ENCODE peak calls at places on chromosomes 3 and 15, in eight cellular contexts. G is H1, U is HepG2, C is stomach, W is breast epithelium, J is transverse colon, H is GM12878, K is GM23338. A is an unnamed sample. For H3K4me1, the result is how much of the 10 kb centered on the place peaks cover.

GRCh38 chr3:23999012-23999641 is 54.0 kb downstream of the NR1D2 start:
- DNase-seq in G (peak), U (peak), C (peak), W (peak), J (peak), H (no peak), K (peak), A (no peak)

GRCh38 chr3:61199843-61200242 is 51.4 kb downstream of the FHIT start:
- DNase-seq in G (no peak), U (no peak), C (no peak), W (no peak), J (no peak), H (no peak), K (no peak), A (no peak)

GRCh38 chr3:141049681-141050080 is 1.5 kb upstream of the SPSB4 start:
- DNase-seq in G (no peak), U (no peak), C (no peak), W (no peak), J (no peak), H (no peak), K (peak), A (no peak)

GRCh38 chr3:42839616-42840015 is 30.4 kb downstream of the ACKR2 start:
- DNase-seq in G (no peak), U (peak), C (peak), W (no peak), J (peak), H (peak), K (peak), A (no peak)

GRCh38 chr15:60917469-60918130 is 311.5 kb downstream of the RORA start:
- DNase-seq in G (no peak), U (no peak), C (peak), W (no peak), J (peak), H (no peak), K (no peak), A (no peak)

GRCh38 chr3:22980346-22980745 is 222.8 kb upstream of the UBE2E2 start:
- DNase-seq in G (no peak), U (no peak), C (no peak), W (no peak), J (no peak), H (no peak), K (no peak), A (no peak)

GRCh38 chr3:130473416-130473815 is 43.6 kb upstream of the COL6A6 start:
- DNase-seq in G (no peak), U (no peak), C (no peak), W (no peak), J (no peak), H (no peak), K (no peak), A (no peak)

GRCh38 chr15:69392352-69392751 is 21.8 kb upstream of the KIF23 start:
- DNase-seq in G (no peak), U (no peak), C (no peak), W (no peak), J (no peak), H (no peak), K (no peak), A (no peak)

GRCh38 chr3:120743081-120743365 is 479 bp downstream of the GTF2E1 start:
- DNase-seq in G (no peak), U (no peak), C (no peak), W (no peak), J (no peak), H (no peak), K (no peak), A (no peak)

DNA sequence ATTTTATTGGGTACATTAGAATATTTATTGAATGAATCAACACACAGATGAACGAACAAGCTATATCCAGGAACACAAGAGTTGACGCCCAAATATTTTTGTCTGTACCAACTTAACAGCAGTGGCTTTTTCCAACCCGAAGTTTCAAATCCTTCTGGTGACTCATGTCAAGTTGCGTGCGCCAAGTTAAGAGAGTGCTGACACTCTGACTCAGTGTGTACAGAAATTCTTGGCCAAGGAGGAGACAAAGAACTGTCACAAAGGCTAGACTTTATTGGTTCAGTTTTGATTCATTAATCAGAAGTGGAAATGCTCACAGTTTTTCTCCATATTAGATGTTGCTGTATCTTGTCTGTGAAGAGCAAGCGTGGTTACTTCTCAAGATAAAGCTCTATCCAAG is 59.6 kb upstream of the TSC22D2 start:
- DNase-seq in G (no peak), U (peak), C (peak), W (no peak), J (peak), H (no peak), K (no peak), A (no peak)
- TF ChIP-seq POLR2AphosphoS5 in G (no peak), U (no peak), C (peak), W (no peak), J (peak), H (no peak), K (no peak), A (no peak)

DNA sequence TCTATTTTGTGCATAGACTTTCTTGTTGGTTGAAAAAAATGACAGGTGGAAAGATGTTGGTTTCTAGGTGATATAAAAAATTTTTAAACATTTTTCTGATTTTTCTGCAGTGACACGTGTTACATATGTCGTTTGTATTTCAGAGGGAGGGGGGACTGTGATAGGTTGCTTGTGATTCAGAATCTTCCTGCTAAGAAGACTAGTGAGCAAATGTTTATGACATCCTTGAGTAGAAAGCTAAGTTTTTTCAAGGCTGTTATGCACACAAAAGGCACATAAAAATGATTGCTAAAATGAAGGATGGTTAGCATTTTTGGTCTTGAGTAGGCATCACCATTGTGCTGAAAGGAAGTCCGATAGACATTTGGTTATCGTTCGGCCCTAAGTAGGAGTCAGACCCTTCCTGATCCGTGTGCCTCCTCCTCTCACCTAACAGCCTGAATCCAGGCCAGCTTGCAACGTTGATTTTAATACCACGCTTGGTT is 1.5 kb downstream of the ZNF639 start:
- DNase-seq in G (no peak), U (no peak), C (no peak), W (no peak), J (no peak), H (no peak), K (no peak), A (no peak)
- H3K4me3 ChIP-seq in G (peak), U (peak), C (peak), W (peak), J (peak), H (peak), K (peak), A (peak)

GRCh38 chr3:50314816-50315215 is 7.7 kb downstream of the HYAL2 start:
- DNase-seq in G (no peak), U (no peak), C (no peak), W (no peak), J (no peak), H (no peak), K (no peak), A (no peak)
- H3K4me1 ChIP-seq in G (under half), U (under half), C (half or more), W (under half), J (under half), H (under half), K (under half), A (half or more)

DNA sequence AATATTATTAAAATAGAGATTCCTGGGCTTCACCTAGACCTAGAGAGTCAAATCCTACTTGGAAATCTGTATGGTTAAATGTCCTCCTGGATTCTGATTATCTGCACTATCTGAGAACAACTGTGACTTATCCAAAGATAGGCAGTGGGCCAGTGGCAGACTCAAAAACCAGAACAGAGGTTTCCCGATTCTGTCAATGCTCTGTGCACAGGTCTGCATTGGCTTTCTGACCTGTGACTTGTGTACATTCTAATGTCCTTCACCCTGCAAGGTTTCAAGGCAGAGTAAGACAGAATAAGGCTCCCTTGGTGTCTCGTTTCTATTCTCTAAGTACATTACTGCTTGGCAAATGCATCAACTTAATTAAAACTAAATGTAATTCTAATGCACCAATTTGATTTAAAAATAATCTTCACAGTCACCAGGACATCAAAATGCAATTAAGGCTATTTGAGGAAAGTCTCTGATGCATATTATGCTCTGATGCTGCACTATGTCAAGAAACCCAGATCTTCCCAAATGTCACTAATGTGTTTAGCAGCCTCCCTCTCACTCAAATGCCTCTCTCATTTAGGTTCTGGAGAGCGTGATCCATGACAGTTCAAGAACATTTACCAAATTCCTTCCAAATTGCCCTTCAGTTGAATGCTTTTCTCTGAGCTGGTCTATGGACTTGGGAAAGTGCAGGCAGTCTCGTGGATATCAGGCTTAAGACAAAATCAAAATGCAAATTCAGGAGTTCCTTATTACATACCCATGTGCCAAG is 140.1 kb downstream of the STAC start:
- DNase-seq in G (no peak), U (no peak), C (no peak), W (no peak), J (no peak), H (no peak), K (no peak), A (no peak)
- TF ChIP-seq POLR2AphosphoS5 in G (no peak), U (no peak), C (no peak), W (no peak), J (no peak), H (no peak), K (no peak), A (no peak)

A was measured in upper lobe of left lung.